ENCODE peak calls at places on chromosomes 2 and 18, in six cellular contexts. L is IMR-90, T is H9, C is neuronal stem cell, S is mesenchymal stem cell, N is H1. P is an unnamed sample.

GRCh38 chr18:2293109-2293839 is 278.0 kb downstream of the METTL4 start:
- DNase-seq in L (no peak), T (no peak), C (no peak), S (no peak), N (peak; percentile 55), P (peak; percentile 32)

GRCh38 chr2:25310965-25311865 is 30.5 kb downstream of the DNMT3A start:
- DNase-seq in L (no peak), T (peak; percentile 86), C (no peak), S (no peak), N (peak; percentile 71), P (peak; percentile 78)

GRCh38 chr2:36441816-36442215 is 86.2 kb downstream of the CRIM1 start:
- DNase-seq in L (peak; percentile 59), T (no peak), C (no peak), S (no peak), N (no peak), P (no peak)

GRCh38 chr2:29423267-29423666 is 308.1 kb downstream of the CLIP4 start:
- DNase-seq in L (no peak), T (no peak), C (no peak), S (no peak), N (no peak), P (no peak)

GRCh38 chr18:45689386-45689785 is 34.6 kb upstream of the SLC14A1 start:
- DNase-seq in L (no peak), T (no peak), C (no peak), S (no peak), N (no peak), P (no peak)

GRCh38 chr2:74850816-74851566 is 17.1 kb downstream of the HK2 start:
- DNase-seq in L (peak; percentile 59), T (no peak), C (no peak), S (no peak), N (no peak), P (peak; percentile 40)

GRCh38 chr2:38163006-38163405 is 87.1 kb upstream of the CYP1B1 start:
- DNase-seq in L (no peak), T (no peak), C (no peak), S (no peak), N (no peak), P (no peak)

GRCh38 chr2:72989770-72990556 is 72.6 kb downstream of the EMX1 start:
- DNase-seq in L (peak; percentile 11), T (peak; percentile 34), C (no peak), S (no peak), N (peak; percentile 47), P (no peak)

DNA sequence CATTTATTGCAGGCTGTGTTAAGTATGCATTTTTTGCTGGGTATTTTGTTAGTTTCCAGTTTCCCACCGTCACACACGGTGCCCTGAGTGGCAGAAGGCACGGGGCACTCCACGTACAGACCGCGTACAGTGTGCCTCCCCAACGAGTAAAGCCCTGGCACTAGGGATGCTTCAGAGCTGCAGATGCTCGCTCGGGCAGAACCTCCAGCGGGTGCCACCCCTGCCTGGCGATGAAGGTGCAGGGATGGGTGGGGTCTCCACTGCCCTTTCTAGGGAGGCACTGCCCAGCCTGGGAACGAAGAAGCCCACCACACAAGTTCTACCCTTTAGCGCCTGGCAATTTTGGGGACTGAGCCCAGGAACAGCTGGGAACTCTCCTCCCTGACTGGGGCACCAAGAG is 4.1 kb downstream of the GREB1 start:
- DNase-seq in L (no peak), T (no peak), C (no peak), S (no peak), N (no peak), P (no peak)
- H2BK15ac ChIP-seq in L (no peak overlapping the region), T (no peak overlapping the region), C (no peak overlapping the region), S (peak overlapping the region; percentile 67), N (no peak overlapping the region), P (no peak overlapping the region)

GRCh38 chr2:240963065-240963375 is 35.4 kb upstream of the SNED1 start:
- DNase-seq in L (no peak), T (peak; percentile 20), C (no peak), S (no peak), N (no peak), P (no peak)
- H3K9ac ChIP-seq in L (no peak overlapping the region), T (no peak overlapping the region), C (peak overlapping the region; percentile 53), S (peak overlapping the region; percentile 87), N (no peak overlapping the region), P (no peak overlapping the region)

DNA sequence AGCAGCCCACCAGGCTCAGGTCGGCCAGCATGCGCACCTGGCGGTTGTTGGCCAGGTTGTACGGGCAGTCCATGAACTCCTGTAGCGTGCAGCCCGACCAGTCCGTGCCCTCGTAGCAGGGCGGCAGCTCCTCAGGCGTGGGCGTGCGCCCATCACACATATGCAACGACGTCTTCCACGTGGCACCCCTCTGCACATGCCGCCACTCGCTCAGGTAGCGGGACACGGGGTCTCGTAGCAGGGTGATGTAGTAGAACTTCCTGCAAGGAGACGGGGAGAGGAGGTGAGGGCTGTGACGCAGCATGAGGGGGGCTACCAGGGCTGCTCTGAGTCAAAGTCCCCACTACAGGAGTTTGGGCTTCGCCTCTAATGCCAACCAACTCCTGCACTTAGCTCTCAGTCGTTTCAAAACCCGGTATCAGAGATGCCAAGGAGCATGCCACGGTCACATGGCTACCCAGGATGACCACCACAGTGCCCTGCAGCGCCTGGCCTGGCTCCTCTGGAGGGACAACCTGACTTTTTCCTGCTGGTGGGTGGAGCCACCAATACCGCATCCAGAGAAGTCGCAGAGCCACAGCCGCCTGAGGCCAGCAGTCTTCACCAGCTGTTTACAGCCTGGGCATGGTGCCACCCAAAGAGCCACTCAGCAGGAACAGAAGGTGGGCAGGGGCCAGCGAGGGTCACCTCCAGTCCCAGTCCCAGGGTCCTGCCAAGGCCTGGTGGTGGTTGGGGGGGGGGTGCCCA is 49.9 kb downstream of the HS6ST1 start:
- DNase-seq in L (no peak), T (peak; percentile 18), C (no peak), S (no peak), N (peak; percentile 38), P (no peak)
- H2AK5ac ChIP-seq in L (no peak overlapping the region), T (no peak overlapping the region), C (no peak overlapping the region), S (no peak overlapping the region), N (no peak overlapping the region), P (no peak overlapping the region)

DNA sequence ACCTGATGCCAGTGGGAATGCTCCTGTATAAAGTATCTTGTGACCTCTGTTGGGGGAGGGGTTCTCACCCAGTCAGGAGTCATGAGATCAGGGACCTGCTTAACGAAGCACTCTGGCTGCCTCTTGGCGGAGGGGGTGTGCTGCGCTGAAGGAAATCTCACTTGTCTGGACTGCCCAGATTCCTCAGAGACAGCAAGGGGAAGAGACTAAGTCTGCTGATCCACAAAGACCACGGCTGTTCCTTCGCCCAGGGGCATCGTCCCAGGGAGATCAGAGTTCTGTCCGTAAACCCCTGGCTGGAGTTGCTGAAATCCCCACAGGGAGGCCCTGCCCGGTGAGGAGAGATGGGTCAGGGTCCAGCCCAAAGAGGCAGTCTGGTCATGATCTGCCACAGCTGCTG is 168.4 kb downstream of the CCBE1 start:
- DNase-seq in L (no peak), T (no peak), C (no peak), S (no peak), N (no peak), P (peak; percentile 8)
- H2BK15ac ChIP-seq in L (no peak overlapping the region), T (no peak overlapping the region), C (no peak overlapping the region), S (no peak overlapping the region), N (no peak overlapping the region), P (no peak overlapping the region)

DNA sequence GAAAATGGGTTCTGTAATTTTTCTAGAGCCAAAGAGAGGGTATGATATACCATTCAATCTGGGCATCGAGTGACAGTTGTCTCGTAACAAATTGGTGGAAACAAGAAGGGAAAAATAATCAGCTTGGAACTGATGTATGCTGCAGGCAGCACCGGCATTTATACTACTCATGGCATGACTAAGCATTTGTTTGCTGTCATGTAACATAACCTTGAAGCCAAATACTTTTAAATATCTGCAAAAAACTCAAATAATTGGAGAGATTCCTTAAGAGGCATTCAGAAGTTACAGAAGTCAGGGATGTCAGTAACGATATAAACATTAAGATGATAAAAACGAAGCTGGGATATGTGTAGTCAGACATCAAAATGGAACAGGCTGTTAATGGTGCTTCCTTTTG is 157.3 kb upstream of the MMADHC start:
- DNase-seq in L (peak; percentile 78), T (no peak), C (no peak), S (peak; percentile 59), N (no peak), P (no peak)
- H3K9ac ChIP-seq in L (peak overlapping the region; percentile 41), T (no peak overlapping the region), C (no peak overlapping the region), S (peak overlapping the region; percentile 67), N (no peak overlapping the region), P (no peak overlapping the region)

GRCh38 chr18:56995579-56996194 is 151.2 kb upstream of the BOD1L2 start:
- DNase-seq in L (no peak), T (no peak), C (no peak), S (no peak), N (no peak), P (peak; percentile 35)

GRCh38 chr18:56999823-57000222 is 147.1 kb upstream of the BOD1L2 start:
- DNase-seq in L (no peak), T (no peak), C (no peak), S (no peak), N (no peak), P (no peak)

GRCh38 chr18:57002627-57003026 is 144.3 kb upstream of the BOD1L2 start:
- DNase-seq in L (no peak), T (no peak), C (no peak), S (no peak), N (no peak), P (no peak)

GRCh38 chr18:56992777-56993176 is 154.1 kb upstream of the BOD1L2 start:
- DNase-seq in L (peak; percentile 35), T (no peak), C (no peak), S (no peak), N (no peak), P (no peak)

DNA sequence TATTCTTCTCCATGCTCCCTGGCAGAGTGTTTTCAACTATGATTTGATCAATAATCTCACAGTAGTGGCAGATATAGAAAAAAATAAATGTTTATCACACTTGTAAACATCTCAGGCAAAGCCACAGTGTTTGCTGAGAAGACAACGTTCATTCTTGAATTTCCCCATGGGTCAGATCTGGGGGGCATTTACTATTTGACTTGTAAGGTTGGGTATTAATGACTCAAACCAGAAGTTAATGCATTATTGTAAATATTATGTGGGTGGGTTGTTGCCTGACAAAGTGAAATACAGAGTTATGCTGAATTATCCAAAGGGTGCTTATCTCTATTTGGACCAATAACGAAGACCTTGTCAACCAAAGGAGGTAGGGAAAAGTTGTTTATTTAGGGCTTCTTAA is 149.7 kb upstream of the BOD1L2 start:
- DNase-seq in L (no peak), T (no peak), C (no peak), S (no peak), N (no peak), P (no peak)
- H2AK5ac ChIP-seq in L (no peak overlapping the region), T (no peak overlapping the region), C (no peak overlapping the region), S (no peak overlapping the region), N (no peak overlapping the region), P (no peak overlapping the region)

GRCh38 chr2:222810044-222810443 is 50.8 kb upstream of the ACSL3 start:
- DNase-seq in L (no peak), T (no peak), C (no peak), S (no peak), N (no peak), P (no peak)
- H2BK15ac ChIP-seq in L (no peak overlapping the region), T (no peak overlapping the region), C (no peak overlapping the region), S (no peak overlapping the region), N (no peak overlapping the region), P (no peak overlapping the region)

P was measured in mesendoderm.